ENCODE peak calls at places on chromosomes 6 and 20, in ten cellular contexts. A is AG10803; M is left cardiac atrium; Q is iris pigment epithelial cell; E is activated naive CD8-positive, alpha-beta T cell treated with anti-CD3 and anti-CD28 coated beads, Interleukin-2, amount 50 U/mL, for 24 hours; L is heart left ventricle; V is omental fat pad; H is H54; X is stimulated activated CD4-positive, alpha-beta T cell treated with anti-CD3 and anti-CD28 coated beads, Interleukin-4, amount 100 ng/mL, for 48 hours; Y is stimulated activated naive CD8-positive, alpha-beta T cell treated with anti-CD3 and anti-CD28 coated beads, Interleukin-15, Interleukin-2, amounts not matched to agents 100 U/mL and 50 U/mL, for 24 hours. S is an unnamed sample.

GRCh38 chr6:7257521-7258230 is 55.3 kb downstream of the SSR1 start:
- DNase-seq in A (no peak), M (no peak), H (no peak), L (no peak), Y (no peak), E (no peak), Q (no peak), X (no peak), V (no peak), S (no peak)

GRCh38 chr20:44736170-44737021 is 9.3 kb upstream of the KCNK15 start:
- DNase-seq in E (peak; percentile 18), H (no peak), A (peak; percentile 87), Y (peak; percentile 30), M (peak; percentile 71), V (no peak), Q (peak; percentile 94), X (no peak), L (peak; percentile 59), S (peak; percentile 70)

GRCh38 chr6:71205336-71205956 is 83.2 kb upstream of the OGFRL1 start:
- DNase-seq in M (no peak), Q (peak; percentile 71), L (no peak), X (no peak), A (peak; percentile 56), E (no peak), V (no peak), H (no peak), Y (no peak), S (peak; percentile 64)

GRCh38 chr6:47149554-47149953 is 107.4 kb upstream of the ADGRF1 start:
- DNase-seq in E (no peak), A (no peak), L (no peak), V (no peak), X (no peak), Q (no peak), Y (no peak), H (no peak), M (no peak), S (no peak)

GRCh38 chr20:3494218-3494617 is 23.4 kb downstream of the ATRN start:
- DNase-seq in X (no peak), E (no peak), A (no peak), M (no peak), H (no peak), L (no peak), V (no peak), Y (no peak), Q (no peak), S (no peak)

GRCh38 chr20:2507464-2507863 is 1.3 kb downstream of the ZNF343 start:
- DNase-seq in H (no peak), Q (no peak), L (no peak), Y (no peak), A (no peak), E (no peak), X (no peak), V (no peak), M (no peak), S (no peak)

GRCh38 chr6:3280091-3280490 is 21.3 kb downstream of the PSMG4 start:
- DNase-seq in V (no peak), A (no peak), L (no peak), H (no peak), Q (no peak), Y (no peak), X (no peak), M (no peak), E (no peak), S (no peak)

GRCh38 chr20:40101479-40102032 is 587.5 kb downstream of the MAFB start:
- DNase-seq in A (no peak), Q (no peak), M (no peak), V (no peak), E (no peak), L (no peak), H (no peak), Y (no peak), X (no peak), S (no peak)

GRCh38 chr6:17012421-17013225 is 89.2 kb upstream of the STMND1 start:
- DNase-seq in A (peak; percentile 27), H (no peak), E (no peak), L (no peak), Y (no peak), X (no peak), V (no peak), Q (peak; percentile 71), M (peak; percentile 39), S (peak; percentile 46)

GRCh38 chr20:41329435-41330342 is 10.9 kb upstream of the LPIN3 start:
- DNase-seq in Y (peak; percentile 71), X (peak; percentile 42), M (peak; percentile 85), H (peak; percentile 89), Q (peak; percentile 98), L (peak; percentile 75), V (peak; percentile 38), E (peak; percentile 65), A (peak; percentile 99), S (peak; percentile 98)

GRCh38 chr6:121523628-121524027 is 88.2 kb downstream of the GJA1 start:
- DNase-seq in Y (no peak), L (no peak), Q (peak; percentile 13), A (no peak), H (no peak), E (no peak), X (no peak), V (no peak), M (no peak), S (peak; percentile 27)

GRCh38 chr6:29510202-29510601 is 22.4 kb upstream of the MAS1L start:
- DNase-seq in Y (no peak), X (no peak), Q (no peak), V (no peak), E (no peak), H (no peak), L (no peak), M (no peak), A (no peak), S (no peak)

GRCh38 chr6:51930602-51931001 is 156.8 kb downstream of the PKHD1 start:
- DNase-seq in M (no peak), L (no peak), H (no peak), Q (no peak), E (no peak), X (no peak), A (no peak), Y (no peak), V (no peak), S (no peak)

GRCh38 chr6:24451581-24452041 is 37.8 kb downstream of the GPLD1 start:
- DNase-seq in Y (no peak), E (no peak), Q (no peak), H (no peak), X (no peak), M (no peak), V (no peak), A (no peak), L (no peak), S (no peak)

GRCh38 chr20:51767018-51767866 is 948 bp downstream of the ATP9A start:
- DNase-seq in Y (peak; percentile 66), H (peak; percentile 58), A (peak; percentile 20), X (peak; percentile 41), Q (peak; percentile 50), L (peak; percentile 72), M (peak; percentile 73), E (peak; percentile 55), V (peak; percentile 33), S (peak; percentile 18)

GRCh38 chr6:153090241-153090930 is 40.7 kb downstream of the RGS17 start:
- DNase-seq in Q (peak; percentile 94), V (no peak), E (no peak), H (no peak), Y (no peak), X (no peak), M (no peak), A (peak; percentile 65), L (no peak), S (peak; percentile 86)

GRCh38 chr6:134593442-134593841 is 275.5 kb upstream of the SGK1 start:
- DNase-seq in A (no peak), Q (no peak), Y (no peak), X (no peak), E (no peak), V (no peak), L (no peak), M (no peak), H (no peak), S (peak; percentile 1)

GRCh38 chr6:67664942-67665341 is 970.1 kb upstream of the ADGRB3 start:
- DNase-seq in V (no peak), M (no peak), X (no peak), H (no peak), L (no peak), E (no peak), A (no peak), Q (no peak), Y (no peak), S (no peak)

GRCh38 chr6:436308-437041 is 44.9 kb downstream of the IRF4 start:
- DNase-seq in Q (peak; percentile 91), A (peak; percentile 77), E (no peak), X (no peak), V (no peak), Y (peak; percentile 4), L (no peak), H (peak; percentile 86), M (no peak), S (peak; percentile 70)

GRCh38 chr6:85675030-85675819 is 32.5 kb upstream of the SYNCRIP start:
- DNase-seq in Y (peak; percentile 23), E (no peak), M (no peak), X (no peak), V (no peak), H (no peak), A (peak; percentile 38), L (no peak), Q (peak; percentile 86), S (peak; percentile 73)

GRCh38 chr6:20952605-20953004 is 418.3 kb downstream of the CDKAL1 start:
- DNase-seq in E (no peak), L (no peak), A (peak; percentile 72), X (no peak), Q (peak; percentile 75), H (peak; percentile 50), V (no peak), Y (no peak), M (peak; percentile 21), S (peak; percentile 88)

GRCh38 chr20:23928788-23929187 is 49.2 kb upstream of the CST5 start:
- DNase-seq in Y (peak; percentile 50), Q (no peak), L (no peak), A (no peak), E (peak; percentile 40), X (peak; percentile 17), V (no peak), M (no peak), H (no peak), S (no peak)

GRCh38 chr20:6611911-6612614 is 155.4 kb upstream of the BMP2 start:
- DNase-seq in Y (no peak), Q (no peak), V (no peak), X (no peak), M (no peak), E (no peak), L (no peak), A (no peak), H (no peak), S (no peak)

GRCh38 chr20:38141154-38141888 is 23.7 kb downstream of the TGM2 start:
- DNase-seq in A (no peak), E (no peak), V (no peak), X (no peak), M (peak; percentile 26), Q (no peak), Y (no peak), H (no peak), L (no peak), S (peak; percentile 22)

GRCh38 chr6:760982-761955 is 68.3 kb upstream of the EXOC2 start:
- DNase-seq in A (no peak), L (no peak), X (no peak), Q (no peak), H (no peak), E (no peak), M (no peak), V (no peak), Y (no peak), S (no peak)

GRCh38 chr6:28648035-28648877 is 122.6 kb downstream of the GPX5 start:
- DNase-seq in A (peak; percentile 71), H (peak; percentile 25), L (no peak), Y (peak; percentile 82), V (no peak), Q (peak; percentile 75), M (peak; percentile 49), X (peak; percentile 71), E (peak; percentile 76), S (peak; percentile 57)

GRCh38 chr6:88383183-88383582 is 217.0 kb upstream of the CNR1 start:
- DNase-seq in A (no peak), H (no peak), L (no peak), Q (no peak), E (no peak), Y (no peak), M (no peak), X (no peak), V (no peak), S (no peak)

GRCh38 chr6:36499918-36500317 is 47.4 kb downstream of the STK38 start:
- DNase-seq in M (no peak), A (no peak), Y (no peak), V (no peak), E (no peak), L (no peak), Q (no peak), H (no peak), X (no peak), S (peak; percentile 20)

S was measured in astrocyte.